ENCODE peak calls at places on chromosomes 1 and 21, in nine cellular contexts. P, Z, F, Y, N, T, B, S and E are unnamed samples.

GRCh38 chr1:229893762-229894444 is 173.1 kb upstream of the GALNT2 start:
- DNase-seq in B (no peak), N (no peak), Y (no peak), T (peak), P (no peak), Z (no peak), S (no peak), F (no peak), E (no peak)

GRCh38 chr1:14366361-14367018 is 232.0 kb upstream of the KAZN start:
- DNase-seq in F (no peak), T (no peak), Y (no peak), S (no peak), N (no peak), B (peak), Z (no peak), P (no peak), E (no peak)

GRCh38 chr21:36282568-36283230 is 37.3 kb upstream of the MORC3 start:
- DNase-seq in S (no peak), Y (no peak), B (no peak), P (peak), N (peak), T (no peak), F (no peak), Z (no peak), E (no peak)

GRCh38 chr1:22490309-22490708 is 38.7 kb downstream of the ZBTB40 start:
- DNase-seq in N (peak), T (peak), B (no peak), Z (no peak), P (no peak), F (no peak), Y (no peak), S (no peak), E (no peak)

GRCh38 chr1:87250336-87250735 is 78.3 kb upstream of the LMO4 start:
- DNase-seq in Z (no peak), T (no peak), P (no peak), Y (no peak), S (no peak), B (no peak), N (no peak), F (no peak), E (no peak)

GRCh38 chr21:40553781-40554180 is 293.2 kb downstream of the DSCAM start:
- DNase-seq in B (no peak), N (no peak), F (no peak), Z (no peak), P (no peak), T (no peak), S (no peak), Y (no peak), E (no peak)

GRCh38 chr1:114154963-114155322 is 1.3 kb upstream of the SYT6 start:
- DNase-seq in N (peak), B (no peak), Z (no peak), S (no peak), T (peak), P (no peak), Y (no peak), F (peak), E (peak)

GRCh38 chr1:183845681-183846080 is 40.8 kb downstream of the RGL1 start:
- DNase-seq in Y (no peak), T (no peak), P (peak), B (peak), F (no peak), S (no peak), Z (no peak), N (no peak), E (peak)

GRCh38 chr1:241639040-241639652 is 1.0 kb downstream of the CHML start:
- DNase-seq in Y (no peak), P (peak), N (peak), Z (peak), S (no peak), B (no peak), T (peak), F (no peak), E (peak)

GRCh38 chr1:92749024-92749634 is 35.8 kb downstream of the EVI5 start:
- DNase-seq in F (peak), P (peak), S (no peak), T (peak), Y (peak), N (peak), Z (peak), B (peak), E (peak)

GRCh38 chr21:15421947-15422346 is 307.8 kb upstream of the USP25 start:
- DNase-seq in Z (no peak), S (no peak), N (no peak), B (peak), Y (no peak), P (no peak), T (no peak), F (no peak), E (no peak)

GRCh38 chr1:227092054-227092453 is 152.0 kb downstream of the COQ8A start:
- DNase-seq in P (peak), S (no peak), Y (no peak), Z (no peak), F (no peak), B (peak), T (no peak), N (no peak), E (peak)

GRCh38 chr1:157105988-157106812 is 6.6 kb upstream of the ETV3L start:
- DNase-seq in P (peak), B (peak), Z (peak), N (peak), T (peak), Y (no peak), S (no peak), F (no peak), E (peak)

GRCh38 chr21:37587635-37588177 is 221.1 kb downstream of the DYRK1A start:
- DNase-seq in P (no peak), T (no peak), F (no peak), Y (no peak), B (no peak), Z (no peak), N (no peak), S (no peak), E (no peak)

GRCh38 chr1:81126989-81127571 is 673.7 kb upstream of the ADGRL2 start:
- DNase-seq in F (no peak), P (peak), S (no peak), B (no peak), Y (no peak), Z (no peak), N (peak), T (no peak), E (no peak)

GRCh38 chr1:201491896-201492511 is 14.9 kb downstream of the CSRP1 start:
- DNase-seq in N (no peak), P (no peak), Z (no peak), Y (no peak), B (no peak), T (no peak), F (no peak), S (no peak), E (peak)

GRCh38 chr1:152189657-152190442 is 30.8 kb upstream of the RPTN start:
- DNase-seq in N (peak), Z (peak), T (peak), F (peak), S (peak), Y (peak), P (peak), B (peak), E (peak)